ENCODE peak calls at places on chromosomes 12 and 14, in nine cellular contexts. I is posterior vena cava; H is activated CD8-positive, alpha-beta T cell treated with anti-CD3 and anti-CD28 coated beads, Interleukin-2, amount 10 ng/mL, durations not matched to agents 7 days and 5 days; B is neuronal stem cell; T is NCI-H1105 treated with DMSO at 0.1 percent for 48 hours; W is stimulated activated CD4-positive, alpha-beta T cell treated with anti-CD3 and anti-CD28 coated beads, Interleukin-4, amount 100 ng/mL, for 4 hours; L is suprapubic skin; R is astrocyte of the spinal cord; O is NCI-H524 treated with DMSO at 0.1 percent for 48 hours. P is an unnamed sample.

GRCh38 chr14:91267965-91268437 is 23.5 kb upstream of the GPR68 start:
- DNase-seq in I (no peak), H (no peak), R (no peak), O (no peak), W (no peak), B (no peak), T (no peak), L (no peak), P (no peak)

GRCh38 chr12:62581288-62582064 is 114.8 kb downstream of the MON2 start:
- DNase-seq in R (peak), T (peak), B (peak), I (no peak), W (no peak), O (no peak), H (no peak), L (no peak), P (peak)

GRCh38 chr12:91109148-91109564 is 2.1 kb downstream of the LUM start:
- DNase-seq in H (peak), O (no peak), I (peak), T (peak), W (no peak), L (peak), R (peak), B (peak), P (no peak)

GRCh38 chr14:99699071-99699760 is 15.1 kb downstream of the CYP46A1 start:
- DNase-seq in R (no peak), O (no peak), H (peak), I (peak), T (no peak), L (peak), B (no peak), W (no peak), P (peak)

GRCh38 chr14:64186231-64187129 is 107.7 kb downstream of the ESR2 start:
- DNase-seq in R (no peak), I (no peak), W (no peak), B (peak), L (no peak), O (no peak), T (no peak), H (no peak), P (no peak)

GRCh38 chr12:65170245-65170881 is 980 bp downstream of the LEMD3 start:
- DNase-seq in W (peak), T (peak), O (no peak), H (peak), L (peak), I (peak), B (peak), R (peak), P (peak)

GRCh38 chr12:120710805-120711296 is 593 bp downstream of the UNC119B start:
- DNase-seq in I (no peak), B (no peak), L (no peak), T (no peak), O (no peak), H (peak), W (no peak), R (no peak), P (no peak)

GRCh38 chr12:6605425-6606330 is 1.5 kb downstream of the CHD4 start:
- DNase-seq in O (no peak), R (peak), T (no peak), H (peak), W (peak), B (no peak), L (no peak), I (no peak), P (peak)

GRCh38 chr14:57364659-57365450 is 25.5 kb upstream of the NAA30 start:
- DNase-seq in L (no peak), W (no peak), I (no peak), H (no peak), T (no peak), B (no peak), R (no peak), O (no peak), P (no peak)

GRCh38 chr12:9925746-9926393 is 6.3 kb downstream of the CLEC2A start:
- DNase-seq in W (no peak), T (peak), R (peak), L (no peak), B (peak), H (peak), O (no peak), I (no peak), P (peak)

GRCh38 chr12:29901585-29901984 is 117.8 kb upstream of the TMTC1 start:
- DNase-seq in B (no peak), I (no peak), H (no peak), O (no peak), L (no peak), W (no peak), T (no peak), R (no peak), P (no peak)

P was measured in CD8-positive, alpha-beta memory T cell.